ENCODE peak calls at places on chromosomes 2 and 18, in four cellular contexts. R is spleen, P is uterus, L is body of pancreas. H is an unnamed sample.

GRCh38 chr2:229852565-229852964 is 69.2 kb downstream of the TRIP12 start:
- DNase-seq in R (peak; percentile 82), P (no peak), L (peak; percentile 12), H (no peak)

GRCh38 chr2:237497009-237497819 is 10.2 kb downstream of the MLPH start:
- DNase-seq in R (no peak), P (no peak), L (no peak), H (no peak)

GRCh38 chr18:78510636-78511035 is 469.0 kb upstream of the SALL3 start:
- DNase-seq in R (peak; percentile 34), P (no peak), L (no peak), H (no peak)

GRCh38 chr18:48875314-48875941 is 75.3 kb downstream of the SMAD7 start:
- DNase-seq in R (peak; percentile 55), P (no peak), L (no peak), H (no peak)

GRCh38 chr2:186648130-186648529 is 45.7 kb upstream of the FAM171B start:
- DNase-seq in R (no peak), P (no peak), L (no peak), H (no peak)

GRCh38 chr2:224284134-224284946 is 117.6 kb downstream of the FAM124B start:
- DNase-seq in R (no peak), P (no peak), L (peak; percentile 11), H (no peak)

GRCh38 chr2:236535024-236535423 is 34.6 kb upstream of the ACKR3 start:
- DNase-seq in R (no peak), P (no peak), L (no peak), H (no peak)

GRCh38 chr2:45993476-45993991 is 303.7 kb upstream of the EPAS1 start:
- DNase-seq in R (no peak), P (peak; percentile 52), L (peak; percentile 80), H (no peak)

GRCh38 chr2:64036343-64036742 is 17.1 kb upstream of the VPS54 start:
- DNase-seq in R (no peak), P (no peak), L (no peak), H (no peak)

GRCh38 chr2:189536830-189537229 is 43.8 kb downstream of the SLC40A1 start:
- DNase-seq in R (no peak), P (no peak), L (no peak), H (no peak)

GRCh38 chr18:23238651-23239349 is 103.5 kb downstream of the CABLES1 start:
- DNase-seq in R (no peak), P (no peak), L (no peak), H (no peak)

GRCh38 chr2:236671820-236672520 is 102.3 kb downstream of the ACKR3 start:
- DNase-seq in R (no peak), P (no peak), L (no peak), H (no peak)

GRCh38 chr2:25409044-25409443 is 67.3 kb upstream of the DNMT3A start:
- DNase-seq in R (no peak), P (no peak), L (no peak), H (no peak)

GRCh38 chr2:28507806-28508764 is 12.2 kb downstream of the PLB1 start:
- DNase-seq in R (no peak), P (no peak), L (no peak), H (no peak)

GRCh38 chr2:235004289-235004903 is 52.6 kb downstream of the SH3BP4 start:
- DNase-seq in R (no peak), P (no peak), L (no peak), H (no peak)

GRCh38 chr18:63320690-63321265 is 1.2 kb upstream of the BCL2 start:
- DNase-seq in R (peak; percentile 91), P (peak; percentile 55), L (peak; percentile 47), H (peak; percentile 58)

GRCh38 chr18:22020127-22020866 is 149.1 kb upstream of the GATA6 start:
- DNase-seq in R (no peak), P (no peak), L (peak; percentile 55), H (no peak)

GRCh38 chr2:45888167-45888566 is 236.7 kb downstream of the PRKCE start:
- DNase-seq in R (no peak), P (no peak), L (peak; percentile 37), H (no peak)

GRCh38 chr2:84958135-84959044 is 12.6 kb upstream of the KCMF1 start:
- DNase-seq in R (no peak), P (no peak), L (peak; percentile 94), H (peak; percentile 43)

GRCh38 chr2:128607981-128608506 is 289.4 kb upstream of the HS6ST1 start:
- DNase-seq in R (peak; percentile 72), P (peak; percentile 34), L (no peak), H (no peak)
- TF ChIP-seq CTCF in R (no peak), P (no peak), L (no peak), H (no peak)

GRCh38 chr18:27014841-27015240 is 149.3 kb upstream of the AQP4 start:
- DNase-seq in R (no peak), P (no peak), L (no peak), H (no peak)
- TF ChIP-seq POLR2A in R (no peak), P (no peak), L (no peak), H (no peak)

GRCh38 chr2:176137249-176137573 is 7.7 kb downstream of the HOXD8 start:
- DNase-seq in R (no peak), P (no peak), L (no peak), H (no peak)

GRCh38 chr2:176134978-176135575 is 5.6 kb downstream of the HOXD8 start:
- DNase-seq in R (no peak), P (peak; percentile 41), L (no peak), H (peak; percentile 34)

GRCh38 chr2:176138526-176139169 is 9.1 kb downstream of the HOXD8 start:
- DNase-seq in R (peak; percentile 61), P (peak; percentile 43), L (no peak), H (no peak)

GRCh38 chr2:176137883-176138282 is 8.4 kb downstream of the HOXD8 start:
- DNase-seq in R (no peak), P (peak; percentile 36), L (no peak), H (no peak)

DNA sequence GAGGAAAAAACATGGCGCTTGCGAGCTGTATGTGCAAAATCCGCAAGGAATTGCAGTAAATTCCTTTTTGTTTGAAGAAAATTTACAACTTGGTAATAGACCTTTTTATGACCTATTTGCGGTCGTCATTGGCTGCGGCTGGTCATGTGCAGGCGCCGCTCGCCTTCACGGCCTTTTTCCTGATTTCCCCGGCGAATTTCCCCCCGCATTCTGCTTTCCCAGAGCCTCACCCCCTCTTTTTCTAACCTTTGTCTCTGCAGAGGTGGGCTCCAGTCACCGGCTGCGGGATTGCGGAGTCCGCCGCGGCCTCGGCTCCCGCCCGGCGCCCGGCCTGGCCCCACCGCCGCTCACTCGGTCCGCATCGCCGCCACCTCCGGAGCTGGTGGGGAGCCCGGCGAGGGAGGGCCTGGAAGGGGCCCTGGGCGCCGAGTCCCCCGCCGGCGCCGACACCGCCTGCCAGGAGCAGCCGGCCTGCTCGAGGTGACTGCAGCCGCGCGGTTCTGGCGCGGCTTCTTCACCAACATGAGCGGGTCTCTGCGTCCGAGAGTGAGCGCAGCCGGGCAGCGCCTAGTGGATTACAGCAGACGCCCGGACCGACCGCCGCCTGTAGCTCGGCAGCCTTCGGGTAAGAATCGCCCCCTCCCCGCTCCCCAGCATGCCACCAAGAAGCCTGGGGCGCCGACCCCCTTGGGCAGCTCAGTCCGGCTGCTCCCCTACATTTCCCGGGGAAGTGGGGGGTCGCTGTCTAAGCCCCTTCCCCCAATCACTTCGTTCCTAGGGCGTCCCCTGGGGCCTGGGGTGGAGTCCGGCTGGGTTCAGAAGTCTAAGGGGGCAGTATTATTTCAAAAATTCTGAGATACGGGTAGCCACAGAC is 7.1 kb downstream of the HOXD8 start:
- DNase-seq in R (peak; percentile 75), P (peak; percentile 61), L (no peak), H (peak; percentile 70)
- H3K4me3 ChIP-seq in R (peak overlapping the region; percentile 33), P (peak overlapping the region; percentile 72), L (no peak overlapping the region), H (peak overlapping the region; percentile 64)

DNA sequence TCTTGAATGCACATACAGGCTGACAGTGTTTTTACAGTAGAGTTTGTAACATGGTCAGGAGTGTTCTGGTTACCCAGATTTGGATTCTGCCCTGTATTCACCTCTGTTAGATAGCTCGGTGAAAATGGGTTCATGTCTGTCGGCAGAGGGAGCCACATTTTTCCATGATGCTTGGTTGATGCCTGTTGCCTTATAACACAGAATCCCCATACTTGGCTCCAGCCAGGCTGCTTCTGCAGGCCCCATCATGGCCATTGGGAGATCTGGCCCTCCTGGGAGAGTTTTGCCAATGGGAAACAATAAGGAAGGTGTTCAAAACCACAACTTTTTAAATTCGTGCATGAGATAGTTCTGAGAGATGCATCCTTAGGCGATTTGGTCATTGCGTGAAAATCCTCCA is 78.1 kb downstream of the WDSUB1 start:
- DNase-seq in R (no peak), P (no peak), L (no peak), H (no peak)
- TF ChIP-seq CTCF in R (no peak), P (no peak), L (no peak), H (no peak)

GRCh38 chr2:180006781-180007579 is at the start of gene CWC22:
- DNase-seq in R (peak; percentile 96), P (peak; percentile 87), L (peak; percentile 93), H (peak; percentile 86)
- TF ChIP-seq POLR2A in R (no peak), P (no peak), L (peak; percentile 75), H (peak; percentile 21)

GRCh38 chr2:175062787-175063585 is 57.8 kb upstream of the CHN1 start:
- DNase-seq in R (no peak), P (no peak), L (no peak), H (no peak)
- H3K4me3 ChIP-seq in R (no peak overlapping the region), P (no peak overlapping the region), L (no peak overlapping the region), H (no peak overlapping the region)